ENCODE peak calls at places on chromosomes 7 and 10, in five cellular contexts. One of them, this sample, is unnamed.

GRCh38 chr10:90167174-90168064 is 466.0 kb downstream of the KIF20B start:
- DNase-seq in IMR-90: peak; percentile 17
- DNase-seq in Peyer's patch: no peak
- DNase-seq in GM23248: no peak
- DNase-seq in left lung: no peak
- DNase-seq in this sample: no peak

GRCh38 chr7:22147868-22148267 is 202.2 kb upstream of the CDCA7L start:
- DNase-seq in IMR-90: no peak
- DNase-seq in GM23248: no peak
- DNase-seq in Peyer's patch: no peak
- DNase-seq in left lung: no peak
- DNase-seq in this sample: no peak

GRCh38 chr7:158585721-158586498 is 1.7 kb downstream of the PTPRN2 start:
- DNase-seq in GM23248: no peak
- DNase-seq in left lung: peak; percentile 8
- DNase-seq in Peyer's patch: peak; percentile 61
- DNase-seq in IMR-90: no peak
- DNase-seq in this sample: no peak

GRCh38 chr7:69811682-69812344 is 213.5 kb downstream of the AUTS2 start:
- DNase-seq in GM23248: no peak
- DNase-seq in IMR-90: no peak
- DNase-seq in Peyer's patch: no peak
- DNase-seq in left lung: no peak
- DNase-seq in this sample: no peak

GRCh38 chr10:4678023-4678950 is 147.7 kb upstream of the AKR1E2 start:
- DNase-seq in GM23248: peak; percentile 87
- DNase-seq in left lung: no peak
- DNase-seq in Peyer's patch: no peak
- DNase-seq in IMR-90: peak; percentile 91
- DNase-seq in this sample: no peak

GRCh38 chr7:69147631-69148030 is 450.6 kb upstream of the AUTS2 start:
- DNase-seq in left lung: no peak
- DNase-seq in GM23248: no peak
- DNase-seq in IMR-90: no peak
- DNase-seq in Peyer's patch: no peak
- DNase-seq in this sample: no peak

GRCh38 chr10:26909753-26910152 is 49.0 kb upstream of the ABI1 start:
- DNase-seq in IMR-90: no peak
- DNase-seq in Peyer's patch: no peak
- DNase-seq in left lung: no peak
- DNase-seq in GM23248: no peak
- DNase-seq in this sample: no peak

GRCh38 chr10:17673517-17674051 is 29.6 kb downstream of the STAM start:
- DNase-seq in GM23248: peak; percentile 96
- DNase-seq in left lung: no peak
- DNase-seq in IMR-90: peak; percentile 95
- DNase-seq in Peyer's patch: no peak
- DNase-seq in this sample: no peak

GRCh38 chr10:131842351-131843088 is 58.3 kb upstream of the PPP2R2D start:
- DNase-seq in GM23248: no peak
- DNase-seq in left lung: peak; percentile 24
- DNase-seq in Peyer's patch: peak; percentile 40
- DNase-seq in IMR-90: no peak
- DNase-seq in this sample: no peak

GRCh38 chr7:114715907-114716306 is 206.0 kb upstream of the MDFIC start:
- DNase-seq in left lung: no peak
- DNase-seq in GM23248: peak; percentile 53
- DNase-seq in Peyer's patch: no peak
- DNase-seq in IMR-90: peak; percentile 61
- DNase-seq in this sample: no peak

GRCh38 chr10:32095116-32095733 is 39.0 kb upstream of the KIF5B start:
- DNase-seq in GM23248: no peak
- DNase-seq in left lung: no peak
- DNase-seq in Peyer's patch: no peak
- DNase-seq in IMR-90: no peak
- DNase-seq in this sample: no peak

GRCh38 chr10:52801951-52802350 is 29.4 kb upstream of the MBL2 start:
- DNase-seq in IMR-90: no peak
- DNase-seq in left lung: no peak
- DNase-seq in Peyer's patch: no peak
- DNase-seq in GM23248: peak; percentile 28
- DNase-seq in this sample: no peak

GRCh38 chr7:32502656-32503189 is 7.4 kb downstream of the AVL9 start:
- DNase-seq in GM23248: peak; percentile 25
- DNase-seq in IMR-90: no peak
- DNase-seq in left lung: no peak
- DNase-seq in Peyer's patch: no peak
- DNase-seq in this sample: no peak

GRCh38 chr10:93334901-93335312 is 147.2 kb downstream of the MYOF start:
- DNase-seq in Peyer's patch: no peak
- DNase-seq in left lung: peak; percentile 38
- DNase-seq in GM23248: peak; percentile 73
- DNase-seq in IMR-90: peak; percentile 41
- DNase-seq in this sample: no peak

GRCh38 chr7:127751723-127752448 is 99.9 kb downstream of the SND1 start:
- DNase-seq in left lung: no peak
- DNase-seq in GM23248: peak; percentile 13
- DNase-seq in IMR-90: peak; percentile 75
- DNase-seq in Peyer's patch: no peak
- DNase-seq in this sample: no peak

GRCh38 chr10:15864419-15864818 is 4.1 kb upstream of the MINDY3 start:
- DNase-seq in GM23248: no peak
- DNase-seq in IMR-90: no peak
- DNase-seq in left lung: no peak
- DNase-seq in Peyer's patch: no peak
- DNase-seq in this sample: no peak

GRCh38 chr10:86526606-86527005 is 5.0 kb upstream of the WAPL start:
- DNase-seq in Peyer's patch: no peak
- DNase-seq in GM23248: no peak
- DNase-seq in left lung: no peak
- DNase-seq in IMR-90: no peak
- DNase-seq in this sample: no peak

GRCh38 chr10:1029838-1030237 is 4.2 kb upstream of the IDI2 start:
- DNase-seq in Peyer's patch: no peak
- DNase-seq in IMR-90: no peak
- DNase-seq in left lung: no peak
- DNase-seq in GM23248: no peak
- DNase-seq in this sample: no peak

GRCh38 chr7:116601426-116601825 is 70.6 kb upstream of the MET start:
- DNase-seq in left lung: no peak
- DNase-seq in GM23248: no peak
- DNase-seq in IMR-90: no peak
- DNase-seq in Peyer's patch: no peak
- DNase-seq in this sample: no peak

GRCh38 chr7:105212236-105212635 is 176.5 kb downstream of the SRPK2 start:
- DNase-seq in IMR-90: no peak
- DNase-seq in GM23248: no peak
- DNase-seq in Peyer's patch: no peak
- DNase-seq in left lung: no peak
- DNase-seq in this sample: no peak

GRCh38 chr7:51590746-51591145 is 274.1 kb upstream of the COBL start:
- DNase-seq in IMR-90: no peak
- DNase-seq in Peyer's patch: no peak
- DNase-seq in GM23248: no peak
- DNase-seq in left lung: no peak
- DNase-seq in this sample: no peak

GRCh38 chr7:94374231-94374630 is 20.5 kb upstream of the COL1A2 start:
- DNase-seq in left lung: peak; percentile 81
- DNase-seq in GM23248: peak; percentile 98
- DNase-seq in IMR-90: peak; percentile 93
- DNase-seq in Peyer's patch: no peak
- DNase-seq in this sample: no peak
- H3K4me3 ChIP-seq in left lung: no peak overlapping the region
- H3K4me3 ChIP-seq in GM23248: peak overlapping the region; percentile 72
- H3K4me3 ChIP-seq in IMR-90: peak overlapping the region; percentile 41
- H3K4me3 ChIP-seq in Peyer's patch: no peak overlapping the region
- H3K4me3 ChIP-seq in this sample: no peak overlapping the region

GRCh38 chr10:91632671-91633550 is at the start of gene PPP1R3C:
- DNase-seq in IMR-90: peak; percentile 92
- DNase-seq in left lung: peak; percentile 86
- DNase-seq in GM23248: peak; percentile 98
- DNase-seq in Peyer's patch: peak; percentile 79
- DNase-seq in this sample: peak; percentile 10

GRCh38 chr10:91634246-91634645 is 1.4 kb upstream of the PPP1R3C start:
- DNase-seq in left lung: no peak
- DNase-seq in IMR-90: no peak
- DNase-seq in Peyer's patch: no peak
- DNase-seq in GM23248: no peak
- DNase-seq in this sample: no peak

GRCh38 chr10:91627344-91628102 is 5.3 kb downstream of the PPP1R3C start:
- DNase-seq in GM23248: peak; percentile 25
- DNase-seq in left lung: no peak
- DNase-seq in Peyer's patch: no peak
- DNase-seq in IMR-90: no peak
- DNase-seq in this sample: no peak

GRCh38 chr10:91629715-91630549 is 2.9 kb downstream of the PPP1R3C start:
- DNase-seq in Peyer's patch: no peak
- DNase-seq in left lung: no peak
- DNase-seq in GM23248: no peak
- DNase-seq in IMR-90: no peak
- DNase-seq in this sample: no peak

DNA sequence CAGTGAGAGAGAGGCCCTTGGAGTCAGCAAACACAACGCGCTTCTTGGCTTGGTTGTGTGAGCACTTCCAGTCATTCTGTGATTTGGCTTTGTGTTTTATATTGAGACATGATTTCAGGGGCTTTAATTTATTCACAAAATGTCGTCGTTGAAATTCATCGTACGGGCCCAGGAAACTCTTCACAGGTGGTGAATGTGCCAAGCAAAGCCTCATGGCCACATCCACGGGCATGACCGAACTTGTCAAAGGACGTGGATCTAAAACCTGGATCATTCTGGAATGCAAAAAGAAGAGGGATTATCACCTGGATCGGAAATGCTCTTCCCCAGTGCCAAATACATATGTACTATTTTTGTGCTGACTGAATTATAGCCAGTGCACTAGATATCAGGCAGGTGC is 2.3 kb downstream of the PPP1R3C start:
- DNase-seq in Peyer's patch: no peak
- DNase-seq in left lung: no peak
- DNase-seq in GM23248: no peak
- DNase-seq in IMR-90: no peak
- DNase-seq in this sample: no peak
- H3K27ac ChIP-seq in Peyer's patch: no peak overlapping the region
- H3K27ac ChIP-seq in left lung: peak overlapping the region; percentile 50
- H3K27ac ChIP-seq in GM23248: peak overlapping the region; percentile 60
- H3K27ac ChIP-seq in IMR-90: no peak overlapping the region
- H3K27ac ChIP-seq in this sample: no peak overlapping the region

DNA sequence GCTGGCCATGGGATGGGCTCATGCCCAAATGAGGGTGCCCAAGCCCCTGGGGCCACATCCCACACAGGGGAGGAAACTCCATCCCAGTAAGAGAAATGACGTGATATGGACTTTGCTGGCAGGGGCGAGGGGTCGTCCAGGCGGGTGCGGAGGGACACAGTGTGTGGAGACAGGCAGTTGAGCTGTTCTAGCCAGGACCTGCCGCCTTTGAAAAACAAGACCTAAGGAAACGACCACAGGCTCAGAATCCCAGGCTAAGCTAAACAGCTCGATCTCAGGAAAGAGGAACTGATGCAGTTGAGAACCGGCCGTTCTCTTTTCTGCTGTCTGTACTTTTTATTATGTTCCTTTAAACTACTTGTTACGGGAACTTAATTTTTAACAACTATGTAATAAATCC is 51.1 kb upstream of the NFE2L3 start:
- DNase-seq in GM23248: no peak
- DNase-seq in IMR-90: no peak
- DNase-seq in left lung: no peak
- DNase-seq in Peyer's patch: no peak
- DNase-seq in this sample: no peak
- H3K4me3 ChIP-seq in GM23248: no peak overlapping the region
- H3K4me3 ChIP-seq in IMR-90: no peak overlapping the region
- H3K4me3 ChIP-seq in left lung: no peak overlapping the region
- H3K4me3 ChIP-seq in Peyer's patch: peak overlapping the region; percentile 34
- H3K4me3 ChIP-seq in this sample: no peak overlapping the region

DNA sequence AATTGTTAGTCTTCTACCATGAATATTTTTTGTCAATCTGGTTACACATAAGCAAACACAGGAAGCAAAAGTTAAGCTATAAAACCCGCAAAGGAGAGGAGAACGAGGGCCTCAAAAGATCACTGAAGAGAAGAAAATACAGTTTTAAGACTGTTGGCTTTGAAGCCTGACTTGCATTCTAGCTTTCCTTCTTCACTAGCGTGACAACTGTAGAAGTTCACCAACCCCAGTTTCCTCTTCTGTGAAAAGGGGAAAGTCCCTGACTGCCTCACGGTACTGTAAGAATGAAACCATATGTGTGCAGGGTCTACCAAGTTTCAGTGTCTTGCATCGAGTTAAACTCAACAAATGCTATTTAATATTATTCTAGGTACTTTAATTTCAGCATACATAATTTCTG is 7.5 kb upstream of the LRRN3 start:
- DNase-seq in IMR-90: peak; percentile 78
- DNase-seq in left lung: no peak
- DNase-seq in Peyer's patch: no peak
- DNase-seq in GM23248: peak; percentile 71
- DNase-seq in this sample: no peak
- H3K27ac ChIP-seq in IMR-90: no peak overlapping the region
- H3K27ac ChIP-seq in left lung: no peak overlapping the region
- H3K27ac ChIP-seq in Peyer's patch: no peak overlapping the region
- H3K27ac ChIP-seq in GM23248: peak overlapping the region; percentile 68
- H3K27ac ChIP-seq in this sample: no peak overlapping the region

DNA sequence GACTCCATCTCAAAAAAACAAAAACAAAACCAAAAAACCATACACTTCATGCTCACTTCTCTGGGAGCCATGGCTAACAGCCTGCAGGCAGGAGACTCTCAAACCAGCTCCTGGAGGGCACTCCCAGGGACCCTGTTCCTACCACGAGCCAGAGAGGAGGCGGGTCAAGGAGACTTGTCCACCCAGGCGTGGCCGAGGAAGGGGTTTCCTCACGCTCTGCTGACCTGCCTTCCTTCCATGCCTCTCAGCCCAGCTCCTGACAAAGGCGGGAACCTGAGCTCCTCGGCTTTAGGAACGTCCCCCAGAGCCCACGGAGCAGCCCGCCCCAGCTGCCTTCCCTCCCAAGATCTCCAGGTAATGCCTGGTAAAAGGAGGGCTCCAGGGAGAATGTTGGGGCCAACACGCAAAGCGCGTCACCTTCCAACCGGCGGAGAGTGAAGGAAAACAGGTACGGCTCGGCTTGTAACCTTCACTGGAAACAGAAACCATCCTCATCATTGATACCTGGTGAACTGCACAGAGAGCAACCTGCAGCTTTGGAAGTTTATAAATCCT is 9.5 kb downstream of the GPR146 start:
- DNase-seq in left lung: no peak
- DNase-seq in Peyer's patch: no peak
- DNase-seq in GM23248: no peak
- DNase-seq in IMR-90: no peak
- DNase-seq in this sample: no peak
- H3K4me3 ChIP-seq in left lung: no peak overlapping the region
- H3K4me3 ChIP-seq in Peyer's patch: no peak overlapping the region
- H3K4me3 ChIP-seq in GM23248: no peak overlapping the region
- H3K4me3 ChIP-seq in IMR-90: no peak overlapping the region
- H3K4me3 ChIP-seq in this sample: no peak overlapping the region

DNA sequence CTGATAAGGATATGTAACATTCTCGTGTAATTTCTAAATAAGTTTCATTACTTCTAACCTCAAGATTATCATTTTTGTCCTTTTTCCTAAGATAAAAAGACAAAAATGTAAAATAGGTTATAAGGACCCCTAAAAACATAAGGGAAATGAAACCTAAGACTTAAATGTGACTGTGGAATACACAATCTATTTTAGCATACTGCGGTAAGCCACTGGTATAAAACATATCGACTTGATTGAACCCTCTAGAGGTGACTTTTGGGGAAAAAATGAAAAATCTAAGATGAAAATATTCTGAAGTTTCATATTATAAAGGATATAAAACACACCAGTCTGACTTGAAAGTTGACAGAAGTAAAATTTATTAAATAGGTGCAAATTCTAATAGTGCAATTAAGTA is 1.9 kb downstream of the NAMPT start:
- DNase-seq in left lung: no peak
- DNase-seq in IMR-90: no peak
- DNase-seq in GM23248: no peak
- DNase-seq in Peyer's patch: no peak
- DNase-seq in this sample: no peak
- H3K27ac ChIP-seq in left lung: peak overlapping the region; percentile 98
- H3K27ac ChIP-seq in IMR-90: no peak overlapping the region
- H3K27ac ChIP-seq in GM23248: no peak overlapping the region
- H3K27ac ChIP-seq in Peyer's patch: peak overlapping the region; percentile 92
- H3K27ac ChIP-seq in this sample: peak overlapping the region; percentile 84